ENCODE peak calls at places on chromosomes 6 and 20, in ten cellular contexts. W is Peyer's patch, N is testis, L is body of pancreas, H is spleen, E is A549, S is tibial nerve, O is breast epithelium, X is heart left ventricle, V is upper lobe of left lung. B is an unnamed sample.

GRCh38 chr6:165117121-165117520 is 192.3 kb downstream of the C6orf118 start:
- DNase-seq in S (no peak), W (no peak), O (no peak), E (no peak), L (no peak), N (no peak), X (no peak), H (no peak), V (no peak), B (no peak)

GRCh38 chr6:98547634-98548033 is 286.7 kb upstream of the POU3F2 start:
- DNase-seq in W (no peak), S (no peak), H (no peak), V (no peak), X (no peak), N (no peak), E (no peak), O (no peak), L (no peak), B (no peak)

GRCh38 chr6:140494321-140495085 is 1120.1 kb upstream of the CITED2 start:
- DNase-seq in V (no peak), H (no peak), N (no peak), L (no peak), W (no peak), O (no peak), E (no peak), S (no peak), X (no peak), B (no peak)

GRCh38 chr20:53104889-53105288 is 132.7 kb downstream of the TSHZ2 start:
- DNase-seq in E (no peak), W (no peak), O (no peak), H (no peak), N (no peak), X (no peak), L (no peak), V (no peak), S (no peak), B (no peak)

GRCh38 chr20:47784599-47785320 is 521 bp downstream of the SULF2 start:
- DNase-seq in V (no peak), S (peak), O (no peak), X (peak), L (no peak), H (peak), W (no peak), E (peak), N (no peak), B (peak)

GRCh38 chr6:1678966-1679690 is 69.4 kb downstream of the FOXC1 start:
- DNase-seq in V (no peak), H (no peak), W (no peak), L (no peak), S (no peak), X (no peak), E (no peak), N (peak), O (peak), B (no peak)

GRCh38 chr20:34562643-34563042 is 4.1 kb downstream of the MAP1LC3A start:
- DNase-seq in N (no peak), X (no peak), H (no peak), L (no peak), E (peak), S (no peak), O (no peak), W (no peak), V (no peak), B (no peak)

GRCh38 chr20:43352996-43353395 is 104.7 kb upstream of the SRSF6 start:
- DNase-seq in L (no peak), X (no peak), E (no peak), S (no peak), O (no peak), N (no peak), V (no peak), H (no peak), W (no peak), B (peak)

GRCh38 chr6:148521586-148521985 is 178.9 kb downstream of the SASH1 start:
- DNase-seq in S (no peak), L (no peak), N (no peak), E (no peak), W (no peak), H (no peak), X (no peak), V (no peak), O (no peak), B (no peak)

DNA sequence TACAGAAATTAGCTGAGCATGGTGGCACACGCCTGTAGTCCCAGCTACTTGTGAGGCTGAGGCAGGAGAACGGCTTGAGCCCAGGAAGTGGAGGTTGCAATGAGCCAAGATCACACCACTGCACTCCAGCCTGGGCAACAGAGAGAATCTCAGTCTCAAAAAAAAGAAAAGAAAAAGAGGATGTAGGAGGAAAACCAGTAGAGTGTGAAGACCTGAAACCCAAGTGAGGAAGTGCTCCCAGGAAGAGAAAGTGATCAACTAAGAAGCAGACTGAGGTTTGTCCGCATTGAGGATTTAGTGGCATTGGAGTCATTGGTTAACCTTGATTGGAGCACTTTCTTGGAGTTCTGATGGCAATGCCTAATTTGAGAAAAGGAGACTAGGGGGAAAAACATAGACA is 20.6 kb upstream of the TASP1 start:
- DNase-seq in E (no peak), L (no peak), O (no peak), H (no peak), S (no peak), W (no peak), X (no peak), N (no peak), V (no peak), B (no peak)
- TF ChIP-seq POLR2A in E (no peak), L (no peak), O (no peak), H (no peak), S (no peak), W (no peak), X (no peak), N (no peak), V (no peak), B (no peak)

GRCh38 chr20:2892376-2892775 is 19.1 kb downstream of the PTPRA start:
- DNase-seq in W (no peak), E (no peak), X (no peak), V (no peak), N (no peak), S (no peak), H (no peak), O (no peak), L (no peak), B (no peak)

GRCh38 chr20:2891343-2891742 is 18.1 kb downstream of the PTPRA start:
- DNase-seq in S (no peak), W (no peak), O (no peak), V (no peak), E (no peak), N (no peak), L (no peak), X (no peak), H (no peak), B (no peak)

GRCh38 chr20:2889209-2889608 is 15.9 kb downstream of the PTPRA start:
- DNase-seq in E (no peak), S (no peak), X (no peak), O (no peak), N (no peak), V (no peak), W (no peak), H (no peak), L (no peak), B (no peak)

GRCh38 chr20:2889797-2890196 is 16.5 kb downstream of the PTPRA start:
- DNase-seq in V (no peak), N (no peak), L (no peak), X (no peak), O (no peak), W (no peak), S (no peak), H (no peak), E (no peak), B (no peak)

DNA sequence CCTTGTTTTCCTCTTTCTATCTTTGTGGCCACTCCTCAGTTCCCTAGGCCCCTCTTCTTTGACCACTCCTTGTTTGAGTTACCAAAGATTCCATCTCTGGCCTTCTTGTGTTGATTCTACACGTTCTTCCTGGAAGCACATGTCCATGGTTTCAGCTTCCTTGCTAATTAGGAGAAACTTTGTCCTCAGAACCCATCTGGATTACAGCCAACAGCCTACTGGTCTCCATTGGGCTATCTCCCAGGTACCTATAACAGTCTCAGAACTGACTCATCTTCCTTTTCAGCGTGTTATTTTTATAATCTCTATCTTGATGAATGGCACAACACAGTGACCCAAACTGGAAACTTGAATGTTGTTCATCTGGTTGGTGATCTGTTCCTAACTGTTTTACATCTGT is 17.5 kb downstream of the PTPRA start:
- DNase-seq in N (no peak), W (no peak), H (no peak), O (no peak), S (no peak), V (no peak), E (no peak), X (no peak), L (no peak), B (no peak)
- H3K4me3 ChIP-seq in N (no peak), W (no peak), H (no peak), O (no peak), S (no peak), V (no peak), E (no peak), X (no peak), L (no peak), B (no peak)

DNA sequence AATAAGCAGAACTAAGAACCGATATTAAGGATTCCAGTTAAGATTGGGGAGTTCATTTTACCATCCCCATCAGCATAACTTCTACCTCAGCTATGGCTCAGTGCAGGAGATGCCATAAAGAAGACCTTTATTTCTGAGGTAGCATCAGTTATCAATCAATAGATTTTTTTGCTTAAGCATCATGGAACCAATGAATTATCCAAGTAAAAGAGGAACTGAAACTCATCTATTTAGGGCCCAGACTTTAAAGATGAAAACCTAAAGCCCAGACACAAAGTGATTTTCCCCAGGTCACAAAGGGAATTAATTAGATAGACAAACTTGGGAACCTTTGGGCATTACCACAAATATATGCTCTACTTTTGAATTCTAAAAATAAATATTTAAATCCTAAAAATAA is 59.2 kb upstream of the TINAG start:
- DNase-seq in O (no peak), X (no peak), E (no peak), S (no peak), N (no peak), W (no peak), L (no peak), H (no peak), V (no peak), B (no peak)
- TF ChIP-seq POLR2A in O (no peak), X (no peak), E (no peak), S (no peak), N (no peak), W (no peak), L (no peak), H (no peak), V (no peak), B (no peak)

DNA sequence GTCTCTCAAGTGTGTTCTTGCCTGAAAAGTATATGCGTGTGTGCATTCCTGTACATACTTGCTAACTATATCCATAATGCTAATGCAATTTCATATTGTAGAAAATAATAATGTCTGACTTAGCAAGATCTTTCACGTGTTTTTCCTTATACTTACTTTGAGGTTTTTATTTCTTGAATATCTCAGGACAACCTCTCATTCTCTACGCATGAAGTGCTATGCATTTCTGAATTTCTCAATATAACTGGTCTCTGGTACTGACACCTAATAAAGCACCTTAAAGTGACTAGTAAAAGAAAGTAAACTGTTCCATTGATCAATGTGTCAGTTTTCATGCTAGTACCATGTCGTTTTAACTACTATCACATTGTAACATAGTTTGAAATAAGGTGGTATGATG is 589.9 kb upstream of the ADGRB3 start:
- DNase-seq in H (no peak), V (no peak), N (no peak), W (no peak), L (no peak), E (no peak), X (no peak), S (no peak), O (no peak), B (no peak)
- H3K4me3 ChIP-seq in H (no peak), V (no peak), N (no peak), W (no peak), L (no peak), E (no peak), X (no peak), S (no peak), O (no peak), B (no peak)

B was measured in lower leg skin.